ENCODE peak calls at places on chromosomes 16 and 17, in seven cellular contexts. B is coronary artery; Y is astrocyte of the cerebellum; N is mammary epithelial cell; S is activated CD8-positive, alpha-beta T cell treated with anti-CD3 and anti-CD28 coated beads for 36 hours; O is cardiac muscle cell; T is left ventricle myocardium inferior. U is an unnamed sample.

GRCh38 chr16:51137097-51137496 is 14.0 kb downstream of the SALL1 start:
- DNase-seq in O (no peak), Y (no peak), B (no peak), S (no peak), N (no peak), T (no peak), U (no peak)

GRCh38 chr16:56789360-56789759 is 59.4 kb downstream of the NUP93 start:
- DNase-seq in B (no peak), T (no peak), Y (peak), O (peak), S (peak), N (peak), U (no peak)

GRCh38 chr17:63434951-63435571 is 11.0 kb downstream of the CYB561 start:
- DNase-seq in O (peak), Y (no peak), B (no peak), N (peak), S (peak), T (peak), U (no peak)

GRCh38 chr16:35188288-35189155 is 1729.1 kb downstream of the TP53TG3F start:
- DNase-seq in Y (no peak), O (no peak), B (peak), S (peak), T (no peak), N (no peak), U (no peak)

GRCh38 chr16:52068447-52069074 is 478.4 kb downstream of the TOX3 start:
- DNase-seq in B (no peak), T (no peak), N (peak), S (no peak), O (peak), Y (no peak), U (peak)

GRCh38 chr17:4101799-4102405 is 40.9 kb downstream of the ZZEF1 start:
- DNase-seq in Y (no peak), N (no peak), T (no peak), B (no peak), S (no peak), O (no peak), U (no peak)

GRCh38 chr17:56929362-56929969 is 15.6 kb upstream of the TRIM25 start:
- DNase-seq in T (no peak), O (no peak), B (no peak), Y (no peak), N (no peak), S (no peak), U (no peak)

GRCh38 chr17:82052638-82053059 is 951 bp downstream of the GPS1 start:
- DNase-seq in N (no peak), T (no peak), B (no peak), O (no peak), Y (no peak), S (no peak), U (no peak)

GRCh38 chr17:82457071-82457789 is 1.3 kb upstream of the NARF start:
- DNase-seq in T (no peak), N (no peak), O (peak), S (peak), B (no peak), Y (no peak), U (no peak)

GRCh38 chr17:42016952-42017865 is at the start of gene DNAJC7:
- DNase-seq in O (peak), S (peak), B (peak), Y (peak), N (peak), T (peak), U (peak)

GRCh38 chr16:17369441-17369951 is 101.3 kb downstream of the XYLT1 start:
- DNase-seq in S (peak), Y (no peak), T (peak), B (no peak), N (no peak), O (peak), U (no peak)

GRCh38 chr17:41580651-41581365 is 5.9 kb downstream of the KRT14 start:
- DNase-seq in T (no peak), S (no peak), N (peak), Y (no peak), O (no peak), B (no peak), U (no peak)

GRCh38 chr16:2341456-2342447 is 1.2 kb upstream of the ABCA3 start:
- DNase-seq in S (no peak), O (no peak), Y (no peak), T (peak), N (no peak), B (no peak), U (no peak)

GRCh38 chr16:58170223-58170622 is 27.7 kb downstream of the CSNK2A2 start:
- DNase-seq in B (no peak), T (no peak), O (no peak), N (no peak), S (no peak), Y (no peak), U (no peak)

GRCh38 chr17:30363715-30364202 is 15.0 kb upstream of the CPD start:
- DNase-seq in S (peak), B (no peak), N (peak), O (peak), T (no peak), Y (no peak), U (no peak)

GRCh38 chr17:50257574-50258224 is 16.6 kb upstream of the TMEM92 start:
- DNase-seq in O (no peak), N (no peak), S (no peak), Y (no peak), T (no peak), B (peak), U (no peak)

GRCh38 chr17:45149669-45150603 is 1.7 kb downstream of the HEXIM1 start:
- DNase-seq in N (peak), Y (no peak), O (peak), T (peak), B (peak), S (peak), U (peak)

GRCh38 chr16:58123896-58124600 is 5.1 kb downstream of the CFAP20 start:
- DNase-seq in O (no peak), N (no peak), T (no peak), Y (no peak), S (no peak), B (no peak), U (no peak)

GRCh38 chr16:90019543-90020259 is 445 bp upstream of the DBNDD1 start:
- DNase-seq in S (peak), O (no peak), N (no peak), B (no peak), Y (peak), T (no peak), U (peak)

GRCh38 chr17:12522743-12523181 is 142.9 kb upstream of the MYOCD start:
- DNase-seq in Y (peak), S (no peak), N (no peak), B (no peak), T (no peak), O (peak), U (no peak)

DNA sequence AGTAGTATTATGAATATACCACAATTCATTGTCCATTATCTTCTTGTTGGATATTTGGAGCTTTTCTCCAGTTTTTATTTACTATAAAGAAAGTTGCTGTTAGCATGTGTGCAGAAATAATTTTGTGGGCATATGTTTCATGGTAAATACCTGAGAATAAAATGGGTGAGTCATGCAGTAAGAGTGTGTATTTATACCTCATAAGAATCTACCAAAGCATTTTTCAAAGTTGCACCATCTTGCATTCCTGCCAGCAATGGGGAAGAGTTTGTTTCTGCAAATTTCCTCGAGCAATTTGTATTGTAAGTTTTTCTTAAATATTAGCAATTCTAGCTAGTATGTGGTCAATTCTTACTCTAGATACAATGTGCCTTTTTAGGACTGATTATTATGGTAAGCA is 7.9 kb upstream of the MON1B start:
- DNase-seq in S (no peak), T (no peak), N (peak), Y (no peak), B (no peak), O (no peak), U (no peak)
- TF ChIP-seq CTCF in S (no peak), T (no peak), N (no peak), Y (no peak), B (no peak), O (no peak), U (no peak)

DNA sequence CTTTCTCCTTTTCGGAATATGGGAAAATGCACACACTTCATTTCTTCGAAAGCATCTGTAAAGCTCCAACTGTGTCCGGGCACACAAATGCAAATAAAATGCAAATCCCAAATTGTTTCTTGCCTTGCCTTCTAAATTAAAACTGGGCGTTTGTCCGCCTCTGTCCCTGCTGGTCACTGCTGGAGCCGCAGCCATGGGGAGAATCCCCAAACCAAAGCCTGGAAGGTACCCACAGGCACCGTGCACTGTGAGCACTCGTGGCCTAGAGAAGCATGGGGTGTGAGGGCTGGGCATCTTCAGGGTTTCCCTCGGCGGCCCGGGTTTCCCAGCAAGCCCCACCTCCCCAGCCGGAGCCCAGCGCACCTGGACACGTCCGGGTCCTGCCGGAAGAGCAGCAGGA is 2.9 kb downstream of the SLC47A2 start:
- DNase-seq in O (no peak), N (no peak), Y (no peak), S (no peak), B (peak), T (no peak), U (no peak)
- TF ChIP-seq CTCF in O (no peak), N (no peak), Y (peak), S (no peak), B (no peak), T (no peak), U (peak)

GRCh38 chr17:6075050-6075449 is 4.9 kb downstream of the WSCD1 start:
- DNase-seq in Y (no peak), T (no peak), N (no peak), O (no peak), B (no peak), S (no peak), U (no peak)
- TF ChIP-seq CTCF in Y (no peak), T (no peak), N (no peak), O (no peak), B (no peak), S (no peak), U (no peak)

GRCh38 chr17:73478768-73479424 is 165.3 kb downstream of the SDK2 start:
- DNase-seq in B (no peak), N (no peak), S (no peak), Y (no peak), T (no peak), O (no peak), U (no peak)
- TF ChIP-seq CTCF in B (no peak), N (no peak), S (no peak), Y (no peak), T (no peak), O (no peak), U (peak)

GRCh38 chr16:66961065-66961744 is at the start of gene CES3:
- DNase-seq in B (no peak), Y (peak), O (peak), N (peak), S (peak), T (peak), U (peak)
- TF ChIP-seq CTCF in B (no peak), Y (peak), O (peak), N (peak), S (peak), T (peak), U (peak)

GRCh38 chr17:37742762-37743611 is 1.9 kb downstream of the HNF1B start:
- DNase-seq in N (no peak), Y (no peak), S (peak), O (no peak), T (no peak), B (no peak), U (peak)
- TF ChIP-seq CTCF in N (no peak), Y (no peak), S (no peak), O (no peak), T (no peak), B (no peak), U (no peak)